ENCODE peak calls at places on chromosomes 16 and 17, in ten cellular contexts. One of them, this sample, is unnamed.

GRCh38 chr16:31880322-31880979 is 6.8 kb downstream of the ZNF267 start:
- DNase-seq in Peyer's patch: no peak
- DNase-seq in ovary: no peak
- DNase-seq in cardiac fibroblast: peak
- DNase-seq in heart right ventricle: no peak
- DNase-seq in neural progenitor cell: no peak
- DNase-seq in AG04449: peak
- DNase-seq in AG10803: peak
- DNase-seq in breast epithelium: no peak
- DNase-seq in epithelial cell of proximal tubule: peak
- DNase-seq in this sample: peak

GRCh38 chr17:50187741-50188520 is 13.5 kb downstream of the COL1A1 start:
- DNase-seq in Peyer's patch: no peak
- DNase-seq in ovary: no peak
- DNase-seq in cardiac fibroblast: peak
- DNase-seq in heart right ventricle: no peak
- DNase-seq in neural progenitor cell: no peak
- DNase-seq in AG04449: no peak
- DNase-seq in AG10803: peak
- DNase-seq in breast epithelium: no peak
- DNase-seq in epithelial cell of proximal tubule: no peak
- DNase-seq in this sample: peak

GRCh38 chr16:88766975-88767374 is 18.0 kb downstream of the PIEZO1 start:
- DNase-seq in Peyer's patch: no peak
- DNase-seq in ovary: no peak
- DNase-seq in cardiac fibroblast: no peak
- DNase-seq in heart right ventricle: no peak
- DNase-seq in neural progenitor cell: no peak
- DNase-seq in AG04449: no peak
- DNase-seq in AG10803: no peak
- DNase-seq in breast epithelium: no peak
- DNase-seq in epithelial cell of proximal tubule: no peak
- DNase-seq in this sample: no peak

GRCh38 chr16:3599121-3599520 is 12.3 kb downstream of the SLX4 start:
- DNase-seq in Peyer's patch: no peak
- DNase-seq in ovary: no peak
- DNase-seq in cardiac fibroblast: no peak
- DNase-seq in heart right ventricle: no peak
- DNase-seq in neural progenitor cell: no peak
- DNase-seq in AG04449: no peak
- DNase-seq in AG10803: no peak
- DNase-seq in breast epithelium: no peak
- DNase-seq in epithelial cell of proximal tubule: no peak
- DNase-seq in this sample: no peak

GRCh38 chr16:31052131-31052530 is 18.8 kb downstream of the STX4 start:
- DNase-seq in Peyer's patch: peak
- DNase-seq in ovary: no peak
- DNase-seq in cardiac fibroblast: peak
- DNase-seq in heart right ventricle: no peak
- DNase-seq in neural progenitor cell: no peak
- DNase-seq in AG04449: peak
- DNase-seq in AG10803: peak
- DNase-seq in breast epithelium: no peak
- DNase-seq in epithelial cell of proximal tubule: peak
- DNase-seq in this sample: peak

GRCh38 chr17:29570521-29570920 is 2.0 kb downstream of the TP53I13 start:
- DNase-seq in Peyer's patch: peak
- DNase-seq in ovary: no peak
- DNase-seq in cardiac fibroblast: no peak
- DNase-seq in heart right ventricle: no peak
- DNase-seq in neural progenitor cell: no peak
- DNase-seq in AG04449: no peak
- DNase-seq in AG10803: no peak
- DNase-seq in breast epithelium: peak
- DNase-seq in epithelial cell of proximal tubule: no peak
- DNase-seq in this sample: no peak

GRCh38 chr16:20042848-20043247 is 30.8 kb downstream of the GPR139 start:
- DNase-seq in Peyer's patch: no peak
- DNase-seq in ovary: no peak
- DNase-seq in cardiac fibroblast: no peak
- DNase-seq in heart right ventricle: no peak
- DNase-seq in neural progenitor cell: no peak
- DNase-seq in AG04449: no peak
- DNase-seq in AG10803: no peak
- DNase-seq in breast epithelium: no peak
- DNase-seq in epithelial cell of proximal tubule: no peak
- DNase-seq in this sample: no peak

GRCh38 chr17:30091771-30092170 is 24.8 kb upstream of the NSRP1 start:
- DNase-seq in Peyer's patch: no peak
- DNase-seq in ovary: no peak
- DNase-seq in cardiac fibroblast: peak
- DNase-seq in heart right ventricle: no peak
- DNase-seq in neural progenitor cell: no peak
- DNase-seq in AG04449: peak
- DNase-seq in AG10803: peak
- DNase-seq in breast epithelium: no peak
- DNase-seq in epithelial cell of proximal tubule: peak
- DNase-seq in this sample: peak

GRCh38 chr16:53910990-53911389 is 207.0 kb downstream of the FTO start:
- DNase-seq in Peyer's patch: no peak
- DNase-seq in ovary: no peak
- DNase-seq in cardiac fibroblast: no peak
- DNase-seq in heart right ventricle: no peak
- DNase-seq in neural progenitor cell: no peak
- DNase-seq in AG04449: no peak
- DNase-seq in AG10803: peak
- DNase-seq in breast epithelium: no peak
- DNase-seq in epithelial cell of proximal tubule: no peak
- DNase-seq in this sample: no peak

GRCh38 chr17:46053911-46054534 is 55.0 kb downstream of the STH start:
- DNase-seq in Peyer's patch: no peak
- DNase-seq in ovary: no peak
- DNase-seq in cardiac fibroblast: peak
- DNase-seq in heart right ventricle: no peak
- DNase-seq in neural progenitor cell: no peak
- DNase-seq in AG04449: peak
- DNase-seq in AG10803: peak
- DNase-seq in breast epithelium: no peak
- DNase-seq in epithelial cell of proximal tubule: no peak
- DNase-seq in this sample: peak

GRCh38 chr17:55617441-55617840 is 105.2 kb downstream of the TMEM100 start:
- DNase-seq in Peyer's patch: no peak
- DNase-seq in ovary: no peak
- DNase-seq in cardiac fibroblast: no peak
- DNase-seq in heart right ventricle: no peak
- DNase-seq in neural progenitor cell: no peak
- DNase-seq in AG04449: no peak
- DNase-seq in AG10803: no peak
- DNase-seq in breast epithelium: no peak
- DNase-seq in epithelial cell of proximal tubule: no peak
- DNase-seq in this sample: no peak

GRCh38 chr17:39236981-39237441 is 11.3 kb upstream of the STAC2 start:
- DNase-seq in Peyer's patch: no peak
- DNase-seq in ovary: no peak
- DNase-seq in cardiac fibroblast: no peak
- DNase-seq in heart right ventricle: no peak
- DNase-seq in neural progenitor cell: no peak
- DNase-seq in AG04449: no peak
- DNase-seq in AG10803: no peak
- DNase-seq in breast epithelium: no peak
- DNase-seq in epithelial cell of proximal tubule: no peak
- DNase-seq in this sample: no peak

GRCh38 chr16:81642943-81643342 is 136.1 kb upstream of the PLCG2 start:
- DNase-seq in Peyer's patch: no peak
- DNase-seq in ovary: no peak
- DNase-seq in cardiac fibroblast: no peak
- DNase-seq in heart right ventricle: no peak
- DNase-seq in neural progenitor cell: no peak
- DNase-seq in AG04449: no peak
- DNase-seq in AG10803: no peak
- DNase-seq in breast epithelium: no peak
- DNase-seq in epithelial cell of proximal tubule: no peak
- DNase-seq in this sample: no peak

GRCh38 chr17:78722101-78722761 is 59.8 kb downstream of the CYTH1 start:
- DNase-seq in Peyer's patch: peak
- DNase-seq in ovary: no peak
- DNase-seq in cardiac fibroblast: no peak
- DNase-seq in heart right ventricle: peak
- DNase-seq in neural progenitor cell: peak
- DNase-seq in AG04449: no peak
- DNase-seq in AG10803: peak
- DNase-seq in breast epithelium: no peak
- DNase-seq in epithelial cell of proximal tubule: no peak
- DNase-seq in this sample: no peak

GRCh38 chr17:59366773-59367656 is 35.6 kb downstream of the YPEL2 start:
- DNase-seq in Peyer's patch: peak
- DNase-seq in ovary: peak
- DNase-seq in cardiac fibroblast: peak
- DNase-seq in heart right ventricle: no peak
- DNase-seq in neural progenitor cell: no peak
- DNase-seq in AG04449: no peak
- DNase-seq in AG10803: peak
- DNase-seq in breast epithelium: peak
- DNase-seq in epithelial cell of proximal tubule: no peak
- DNase-seq in this sample: no peak

GRCh38 chr16:75249441-75249840 is 2.0 kb downstream of the BCAR1 start:
- DNase-seq in Peyer's patch: no peak
- DNase-seq in ovary: peak
- DNase-seq in cardiac fibroblast: no peak
- DNase-seq in heart right ventricle: no peak
- DNase-seq in neural progenitor cell: no peak
- DNase-seq in AG04449: no peak
- DNase-seq in AG10803: no peak
- DNase-seq in breast epithelium: no peak
- DNase-seq in epithelial cell of proximal tubule: no peak
- DNase-seq in this sample: no peak
- H3K4me3 ChIP-seq in Peyer's patch: peak
- H3K4me3 ChIP-seq in ovary: no peak
- H3K4me3 ChIP-seq in cardiac fibroblast: peak
- H3K4me3 ChIP-seq in heart right ventricle: peak
- H3K4me3 ChIP-seq in neural progenitor cell: no peak
- H3K4me3 ChIP-seq in AG04449: peak
- H3K4me3 ChIP-seq in AG10803: peak
- H3K4me3 ChIP-seq in breast epithelium: peak
- H3K4me3 ChIP-seq in epithelial cell of proximal tubule: peak
- H3K4me3 ChIP-seq in this sample: peak

GRCh38 chr16:7177875-7178274 is 154.8 kb upstream of the RBFOX1 start:
- DNase-seq in Peyer's patch: no peak
- DNase-seq in ovary: no peak
- DNase-seq in cardiac fibroblast: no peak
- DNase-seq in heart right ventricle: no peak
- DNase-seq in neural progenitor cell: no peak
- DNase-seq in AG04449: no peak
- DNase-seq in AG10803: no peak
- DNase-seq in breast epithelium: no peak
- DNase-seq in epithelial cell of proximal tubule: no peak
- DNase-seq in this sample: no peak
- TF ChIP-seq CTCF in Peyer's patch: no peak
- TF ChIP-seq CTCF in ovary: no peak
- TF ChIP-seq CTCF in cardiac fibroblast: no peak
- TF ChIP-seq CTCF in heart right ventricle: no peak
- TF ChIP-seq CTCF in neural progenitor cell: no peak
- TF ChIP-seq CTCF in AG04449: no peak
- TF ChIP-seq CTCF in AG10803: no peak
- TF ChIP-seq CTCF in breast epithelium: no peak
- TF ChIP-seq CTCF in epithelial cell of proximal tubule: no peak
- TF ChIP-seq CTCF in this sample: no peak

GRCh38 chr16:83789642-83790401 is 18.0 kb upstream of the HSBP1 start:
- DNase-seq in Peyer's patch: no peak
- DNase-seq in ovary: no peak
- DNase-seq in cardiac fibroblast: no peak
- DNase-seq in heart right ventricle: no peak
- DNase-seq in neural progenitor cell: no peak
- DNase-seq in AG04449: no peak
- DNase-seq in AG10803: no peak
- DNase-seq in breast epithelium: no peak
- DNase-seq in epithelial cell of proximal tubule: no peak
- DNase-seq in this sample: no peak

GRCh38 chr16:83791916-83792315 is 15.9 kb upstream of the HSBP1 start:
- DNase-seq in Peyer's patch: no peak
- DNase-seq in ovary: no peak
- DNase-seq in cardiac fibroblast: no peak
- DNase-seq in heart right ventricle: no peak
- DNase-seq in neural progenitor cell: no peak
- DNase-seq in AG04449: no peak
- DNase-seq in AG10803: no peak
- DNase-seq in breast epithelium: no peak
- DNase-seq in epithelial cell of proximal tubule: no peak
- DNase-seq in this sample: no peak

GRCh38 chr16:83794874-83795273 is 12.9 kb upstream of the HSBP1 start:
- DNase-seq in Peyer's patch: no peak
- DNase-seq in ovary: no peak
- DNase-seq in cardiac fibroblast: no peak
- DNase-seq in heart right ventricle: no peak
- DNase-seq in neural progenitor cell: no peak
- DNase-seq in AG04449: no peak
- DNase-seq in AG10803: no peak
- DNase-seq in breast epithelium: no peak
- DNase-seq in epithelial cell of proximal tubule: no peak
- DNase-seq in this sample: no peak

GRCh38 chr16:83793179-83793578 is 14.6 kb upstream of the HSBP1 start:
- DNase-seq in Peyer's patch: no peak
- DNase-seq in ovary: no peak
- DNase-seq in cardiac fibroblast: no peak
- DNase-seq in heart right ventricle: no peak
- DNase-seq in neural progenitor cell: peak
- DNase-seq in AG04449: no peak
- DNase-seq in AG10803: no peak
- DNase-seq in breast epithelium: no peak
- DNase-seq in epithelial cell of proximal tubule: no peak
- DNase-seq in this sample: no peak

DNA sequence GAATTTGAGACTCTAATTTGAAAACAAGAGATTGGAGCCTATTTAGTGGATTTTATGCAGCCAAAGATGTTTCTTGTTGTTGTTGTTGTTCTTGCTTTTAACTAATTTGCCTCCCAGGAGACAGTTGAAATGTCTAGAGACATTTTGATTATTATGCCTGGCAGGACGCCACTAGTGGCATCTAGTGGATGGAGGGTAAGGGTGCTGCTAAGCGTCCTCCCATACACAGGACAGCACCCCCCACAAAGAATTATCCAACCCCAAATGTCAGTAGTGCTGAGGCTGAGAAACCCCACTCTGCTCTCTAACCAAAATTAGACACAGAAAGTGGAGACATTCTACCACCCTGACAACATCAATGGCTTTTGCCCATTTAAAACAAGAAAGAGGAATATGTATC is 15.4 kb upstream of the HSBP1 start:
- DNase-seq in Peyer's patch: no peak
- DNase-seq in ovary: no peak
- DNase-seq in cardiac fibroblast: no peak
- DNase-seq in heart right ventricle: no peak
- DNase-seq in neural progenitor cell: no peak
- DNase-seq in AG04449: no peak
- DNase-seq in AG10803: no peak
- DNase-seq in breast epithelium: no peak
- DNase-seq in epithelial cell of proximal tubule: no peak
- DNase-seq in this sample: no peak
- H3K4me3 ChIP-seq in Peyer's patch: no peak
- H3K4me3 ChIP-seq in ovary: no peak
- H3K4me3 ChIP-seq in cardiac fibroblast: no peak
- H3K4me3 ChIP-seq in heart right ventricle: no peak
- H3K4me3 ChIP-seq in neural progenitor cell: no peak
- H3K4me3 ChIP-seq in AG04449: no peak
- H3K4me3 ChIP-seq in AG10803: no peak
- H3K4me3 ChIP-seq in breast epithelium: no peak
- H3K4me3 ChIP-seq in epithelial cell of proximal tubule: no peak
- H3K4me3 ChIP-seq in this sample: no peak

GRCh38 chr17:65194670-65195334 is 57.6 kb downstream of the RGS9 start:
- DNase-seq in Peyer's patch: no peak
- DNase-seq in ovary: no peak
- DNase-seq in cardiac fibroblast: no peak
- DNase-seq in heart right ventricle: no peak
- DNase-seq in neural progenitor cell: no peak
- DNase-seq in AG04449: no peak
- DNase-seq in AG10803: no peak
- DNase-seq in breast epithelium: no peak
- DNase-seq in epithelial cell of proximal tubule: no peak
- DNase-seq in this sample: peak
- TF ChIP-seq CTCF in Peyer's patch: no peak
- TF ChIP-seq CTCF in ovary: no peak
- TF ChIP-seq CTCF in cardiac fibroblast: no peak
- TF ChIP-seq CTCF in heart right ventricle: no peak
- TF ChIP-seq CTCF in neural progenitor cell: peak
- TF ChIP-seq CTCF in AG04449: no peak
- TF ChIP-seq CTCF in AG10803: no peak
- TF ChIP-seq CTCF in breast epithelium: no peak
- TF ChIP-seq CTCF in epithelial cell of proximal tubule: no peak
- TF ChIP-seq CTCF in this sample: no peak

This sample was measured in foreskin fibroblast.